ENCODE peak calls at places on chromosome 22, in seven cellular contexts. F is Peyer's patch; D is CD8-positive, alpha-beta memory T cell; K is aorta; Q is naive thymus-derived CD4-positive, alpha-beta T cell; U is Caco-2; W is lower lobe of right lung. P is an unnamed sample.
A peak's percentile ranks its signal among the peaks of the same experiment; 100 is the strongest.

GRCh38 chr22:28500005-28500404 is 179.6 kb downstream of the TTC28 start:
- DNase-seq in F (no peak), Q (no peak), W (no peak), D (no peak), U (no peak), K (no peak), P (no peak)

GRCh38 chr22:19483481-19484244 is 3.9 kb downstream of the CDC45 start:
- DNase-seq in D (no peak), F (no peak), U (no peak), Q (no peak), K (no peak), W (no peak), P (no peak)

GRCh38 chr22:49951986-49952896 is 8.3 kb upstream of the PIM3 start:
- DNase-seq in U (peak; percentile 84), F (no peak), K (no peak), Q (no peak), W (no peak), D (no peak), P (no peak)

GRCh38 chr22:20520093-20520511 is 12.7 kb downstream of the MED15 start:
- DNase-seq in D (no peak), U (no peak), Q (no peak), W (peak; percentile 22), K (no peak), F (no peak), P (no peak)

GRCh38 chr22:19855504-19856409 is 1.1 kb upstream of the GNB1L start:
- DNase-seq in U (peak; percentile 51), W (peak; percentile 79), D (peak; percentile 58), K (peak; percentile 84), Q (peak; percentile 52), F (peak; percentile 73), P (peak; percentile 49)

GRCh38 chr22:35593885-35594470 is 23.2 kb downstream of the MB start:
- DNase-seq in K (peak; percentile 65), D (no peak), U (no peak), W (no peak), Q (no peak), F (no peak), P (no peak)

GRCh38 chr22:31102441-31103081 is 4.8 kb downstream of the SELENOM start:
- DNase-seq in K (peak; percentile 94), W (no peak), D (no peak), F (peak; percentile 66), Q (no peak), U (peak; percentile 64), P (no peak)

GRCh38 chr22:29726512-29727247 is 6.9 kb downstream of the CABP7 start:
- DNase-seq in K (no peak), Q (no peak), W (no peak), F (no peak), D (no peak), U (no peak), P (no peak)

GRCh38 chr22:46053563-46054090 is 76.7 kb upstream of the WNT7B start:
- DNase-seq in U (no peak), Q (peak; percentile 72), D (peak; percentile 70), F (peak; percentile 90), W (peak; percentile 87), K (peak; percentile 92), P (peak; percentile 71)

GRCh38 chr22:28181332-28181731 is 262.3 kb upstream of the PITPNB start:
- DNase-seq in D (no peak), Q (no peak), U (no peak), F (no peak), K (no peak), W (no peak), P (no peak)

GRCh38 chr22:49970528-49971231 is 10.1 kb downstream of the PIM3 start:
- DNase-seq in K (peak; percentile 99), F (peak; percentile 98), D (peak; percentile 85), W (peak; percentile 97), U (peak; percentile 95), Q (peak; percentile 81), P (peak; percentile 93)

GRCh38 chr22:20128902-20129746 is 2.5 kb upstream of the ZDHHC8 start:
- DNase-seq in F (no peak), W (no peak), K (no peak), U (peak; percentile 49), Q (peak; percentile 51), D (peak; percentile 51), P (peak; percentile 34)

GRCh38 chr22:28799125-28799833 is 1.1 kb downstream of the XBP1 start:
- DNase-seq in W (peak; percentile 60), F (no peak), U (peak; percentile 72), D (peak; percentile 29), K (no peak), Q (no peak), P (peak; percentile 51)

GRCh38 chr22:29715705-29716104 is 4.1 kb upstream of the CABP7 start:
- DNase-seq in F (no peak), Q (no peak), D (no peak), W (no peak), K (no peak), U (no peak), P (no peak)

GRCh38 chr22:28958611-28959010 is 75.2 kb downstream of the ZNRF3 start:
- DNase-seq in K (no peak), U (no peak), W (no peak), Q (no peak), F (no peak), D (no peak), P (no peak)

GRCh38 chr22:19868333-19868732 is 13.7 kb upstream of the GNB1L start:
- DNase-seq in F (peak; percentile 5), D (no peak), W (peak; percentile 7), U (no peak), Q (no peak), K (peak; percentile 27), P (no peak)

GRCh38 chr22:27798526-27799333 is 2.8 kb downstream of the MN1 start:
- DNase-seq in U (no peak), D (no peak), W (no peak), F (no peak), K (peak; percentile 80), Q (no peak), P (no peak)

GRCh38 chr22:31344369-31345330 is 1.5 kb downstream of the PATZ1 start:
- DNase-seq in F (peak; percentile 73), K (peak; percentile 80), U (no peak), W (peak; percentile 59), Q (peak; percentile 23), D (peak; percentile 29), P (peak; percentile 36)

GRCh38 chr22:33883561-33883960 is 36.7 kb downstream of the LARGE1 start:
- DNase-seq in D (no peak), K (no peak), F (no peak), U (no peak), Q (no peak), W (no peak), P (no peak)

DNA sequence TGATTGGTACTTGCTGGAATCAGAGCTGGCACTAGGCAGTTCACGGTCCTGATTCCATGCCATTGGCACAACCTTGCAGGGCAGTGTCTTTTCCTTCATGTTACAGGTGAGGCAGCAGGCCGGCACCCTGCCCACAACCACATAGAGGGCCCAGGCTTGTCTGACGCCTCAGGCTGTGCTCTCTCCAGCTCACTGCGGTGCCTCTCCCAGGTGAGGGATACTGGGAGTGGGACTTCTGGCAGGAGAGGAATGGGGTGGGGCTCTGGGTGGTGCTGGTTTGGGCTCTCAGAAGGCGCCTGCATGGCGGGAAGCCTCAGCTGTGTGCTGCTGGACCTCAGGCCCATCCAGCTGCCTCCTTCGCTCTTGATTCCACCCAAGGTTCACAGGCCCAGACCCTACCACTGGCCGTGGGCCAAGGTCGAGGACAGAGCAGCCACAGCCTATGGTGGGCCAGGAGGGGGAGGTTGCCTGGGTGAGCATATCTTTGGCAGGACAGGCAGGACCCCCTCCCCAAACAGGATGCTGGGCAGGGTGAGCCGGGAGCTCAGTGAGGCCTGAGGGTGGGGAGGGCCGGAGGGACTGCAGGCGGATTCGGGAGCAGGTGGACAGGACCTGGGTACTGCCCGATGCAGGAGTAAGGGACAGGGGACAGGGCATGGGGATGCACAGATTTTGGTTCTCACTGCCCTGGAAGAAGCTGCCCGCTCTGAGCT is 7.0 kb upstream of the MPPED1 start:
- DNase-seq in Q (no peak), K (peak; percentile 45), U (no peak), D (no peak), F (no peak), W (peak; percentile 33), P (no peak)
- H3K4me1 ChIP-seq in Q (no peaks in the 10 kb centered on the region), K (no peaks in the 10 kb centered on the region), U (no peaks in the 10 kb centered on the region), D (no peaks in the 10 kb centered on the region), F (no peaks in the 10 kb centered on the region), W (no peaks in the 10 kb centered on the region), P (no peaks in the 10 kb centered on the region)

GRCh38 chr22:41245917-41246499 is 5.3 kb upstream of the CHADL start:
- DNase-seq in Q (no peak), D (no peak), U (peak; percentile 17), K (no peak), W (no peak), F (no peak), P (no peak)
- H3K36me3 ChIP-seq in Q (peaks cover 60% of the 10 kb centered on the region), D (peaks cover 23% of the 10 kb centered on the region), U (no peaks in the 10 kb centered on the region), K (peaks cover 10% of the 10 kb centered on the region), W (peaks cover 61% of the 10 kb centered on the region), F (peaks cover 57% of the 10 kb centered on the region), P (peaks cover 57% of the 10 kb centered on the region)

GRCh38 chr22:26334232-26334631 is 94.8 kb upstream of the ASPHD2 start:
- DNase-seq in Q (no peak), W (no peak), F (no peak), U (no peak), D (no peak), K (no peak), P (no peak)

GRCh38 chr22:26328221-26328620 is 100.8 kb upstream of the ASPHD2 start:
- DNase-seq in K (no peak), U (no peak), W (no peak), Q (no peak), D (no peak), F (no peak), P (no peak)

GRCh38 chr22:26333088-26333800 is 95.8 kb upstream of the ASPHD2 start:
- DNase-seq in Q (no peak), K (no peak), W (no peak), D (no peak), F (no peak), U (no peak), P (no peak)

GRCh38 chr22:26327306-26327705 is 101.8 kb upstream of the ASPHD2 start:
- DNase-seq in F (no peak), W (no peak), K (no peak), U (no peak), D (no peak), Q (no peak), P (no peak)

GRCh38 chr22:26330971-26331625 is 98.0 kb upstream of the ASPHD2 start:
- DNase-seq in W (no peak), F (no peak), D (peak; percentile 46), K (no peak), U (peak; percentile 76), Q (peak; percentile 56), P (peak; percentile 28)
- H3K9me3 ChIP-seq in W (no peaks in the 10 kb centered on the region), F (no peaks in the 10 kb centered on the region), D (no peaks in the 10 kb centered on the region), K (no peaks in the 10 kb centered on the region), U (no peaks in the 10 kb centered on the region), Q (no peaks in the 10 kb centered on the region), P (no peaks in the 10 kb centered on the region)

GRCh38 chr22:23530106-23530505 is 50.0 kb downstream of the IGLL1 start:
- DNase-seq in K (peak; percentile 27), W (peak; percentile 10), D (no peak), U (no peak), F (no peak), Q (no peak), P (no peak)
- H3K4me1 ChIP-seq in K (no peaks in the 10 kb centered on the region), W (peaks cover 12% of the 10 kb centered on the region), D (no peaks in the 10 kb centered on the region), U (peaks cover 34% of the 10 kb centered on the region), F (no peaks in the 10 kb centered on the region), Q (no peaks in the 10 kb centered on the region), P (no peaks in the 10 kb centered on the region)

DNA sequence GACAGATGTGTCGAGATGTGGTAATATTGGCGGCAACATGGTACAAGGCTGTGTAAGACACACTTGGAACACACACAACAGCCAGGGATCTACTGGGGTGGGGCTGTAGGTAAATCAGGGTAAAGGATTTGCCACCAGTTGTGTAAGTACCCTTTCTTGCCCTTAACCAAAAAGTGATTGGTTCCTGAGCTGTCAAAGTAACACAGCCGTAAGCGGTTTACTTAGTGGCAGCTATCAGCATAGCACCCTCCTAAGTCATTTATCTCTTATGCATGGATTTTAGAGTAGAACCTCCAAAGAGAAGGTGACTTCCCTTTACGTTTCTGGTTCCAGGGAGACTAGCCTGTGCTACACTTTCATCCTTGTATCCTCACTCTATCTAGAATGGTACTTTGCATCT is 57.2 kb downstream of the SPECC1L start:
- DNase-seq in Q (no peak), W (no peak), D (no peak), U (no peak), F (no peak), K (no peak), P (no peak)
- H3K36me3 ChIP-seq in Q (peaks cover 33% of the 10 kb centered on the region), W (peaks cover 69% of the 10 kb centered on the region), D (peaks cover 14% of the 10 kb centered on the region), U (peaks cover 2% of the 10 kb centered on the region), F (peaks cover 55% of the 10 kb centered on the region), K (peaks cover 5% of the 10 kb centered on the region), P (peaks cover 58% of the 10 kb centered on the region)